ENCODE peak calls at places on chromosomes 3 and 15, in four cellular contexts. One of them, this sample, is unnamed.

GRCh38 chr3:65761431-65761830 is 277.3 kb downstream of the MAGI1 start:
- DNase-seq in H1: no peak
- DNase-seq in HepG2: no peak
- DNase-seq in K562: no peak
- DNase-seq in this sample: no peak

GRCh38 chr3:47348411-47349154 is 32.2 kb upstream of the PTPN23 start:
- DNase-seq in H1: no peak
- DNase-seq in HepG2: no peak
- DNase-seq in K562: no peak
- DNase-seq in this sample: no peak

GRCh38 chr15:32717290-32718081 is at the start of gene GREM1:
- DNase-seq in H1: no peak
- DNase-seq in HepG2: no peak
- DNase-seq in K562: no peak
- DNase-seq in this sample: no peak

GRCh38 chr15:69979269-69979668 is 118.4 kb downstream of the TLE3 start:
- DNase-seq in H1: no peak
- DNase-seq in HepG2: peak
- DNase-seq in K562: no peak
- DNase-seq in this sample: no peak

GRCh38 chr3:69095636-69096035 is 10.9 kb downstream of the ARL6IP5 start:
- DNase-seq in H1: no peak
- DNase-seq in HepG2: no peak
- DNase-seq in K562: no peak
- DNase-seq in this sample: no peak

GRCh38 chr15:84638103-84638502 is 16.0 kb downstream of the WDR73 start:
- DNase-seq in H1: no peak
- DNase-seq in HepG2: peak
- DNase-seq in K562: peak
- DNase-seq in this sample: no peak

GRCh38 chr3:146277953-146278631 is 27.2 kb upstream of the PLSCR4 start:
- DNase-seq in H1: no peak
- DNase-seq in HepG2: peak
- DNase-seq in K562: no peak
- DNase-seq in this sample: no peak

GRCh38 chr3:64176461-64176996 is 48.7 kb downstream of the PRICKLE2 start:
- DNase-seq in H1: no peak
- DNase-seq in HepG2: no peak
- DNase-seq in K562: no peak
- DNase-seq in this sample: no peak

GRCh38 chr15:75565062-75565970 is 13.8 kb downstream of the PTPN9 start:
- DNase-seq in H1: no peak
- DNase-seq in HepG2: no peak
- DNase-seq in K562: peak
- DNase-seq in this sample: no peak

GRCh38 chr15:71650603-71651002 is 159.8 kb upstream of the NR2E3 start:
- DNase-seq in H1: no peak
- DNase-seq in HepG2: no peak
- DNase-seq in K562: no peak
- DNase-seq in this sample: no peak

GRCh38 chr3:126399348-126399730 is 4.6 kb downstream of the CFAP100 start:
- DNase-seq in H1: no peak
- DNase-seq in HepG2: no peak
- DNase-seq in K562: no peak
- DNase-seq in this sample: no peak

GRCh38 chr3:187838016-187838535 is 92.8 kb upstream of the BCL6 start:
- DNase-seq in H1: no peak
- DNase-seq in HepG2: no peak
- DNase-seq in K562: no peak
- DNase-seq in this sample: no peak

GRCh38 chr15:33068531-33068990 is 126.0 kb downstream of the FMN1 start:
- DNase-seq in H1: no peak
- DNase-seq in HepG2: peak
- DNase-seq in K562: no peak
- DNase-seq in this sample: no peak

GRCh38 chr3:126567696-126568438 is 9.1 kb upstream of the C3orf22 start:
- DNase-seq in H1: no peak
- DNase-seq in HepG2: peak
- DNase-seq in K562: no peak
- DNase-seq in this sample: no peak

GRCh38 chr3:120762575-120762974 is 20.0 kb downstream of the GTF2E1 start:
- DNase-seq in H1: no peak
- DNase-seq in HepG2: no peak
- DNase-seq in K562: no peak
- DNase-seq in this sample: no peak

GRCh38 chr3:171791695-171792082 is 18.6 kb downstream of the PLD1 start:
- DNase-seq in H1: no peak
- DNase-seq in HepG2: peak
- DNase-seq in K562: no peak
- DNase-seq in this sample: no peak

GRCh38 chr3:194303749-194304148 is 47.4 kb downstream of the CPN2 start:
- DNase-seq in H1: no peak
- DNase-seq in HepG2: no peak
- DNase-seq in K562: no peak
- DNase-seq in this sample: no peak
- TF ChIP-seq FOSL1 in H1: no peak
- TF ChIP-seq FOSL1 in HepG2: no peak
- TF ChIP-seq FOSL1 in K562: no peak
- TF ChIP-seq FOSL1 in this sample: no peak

DNA sequence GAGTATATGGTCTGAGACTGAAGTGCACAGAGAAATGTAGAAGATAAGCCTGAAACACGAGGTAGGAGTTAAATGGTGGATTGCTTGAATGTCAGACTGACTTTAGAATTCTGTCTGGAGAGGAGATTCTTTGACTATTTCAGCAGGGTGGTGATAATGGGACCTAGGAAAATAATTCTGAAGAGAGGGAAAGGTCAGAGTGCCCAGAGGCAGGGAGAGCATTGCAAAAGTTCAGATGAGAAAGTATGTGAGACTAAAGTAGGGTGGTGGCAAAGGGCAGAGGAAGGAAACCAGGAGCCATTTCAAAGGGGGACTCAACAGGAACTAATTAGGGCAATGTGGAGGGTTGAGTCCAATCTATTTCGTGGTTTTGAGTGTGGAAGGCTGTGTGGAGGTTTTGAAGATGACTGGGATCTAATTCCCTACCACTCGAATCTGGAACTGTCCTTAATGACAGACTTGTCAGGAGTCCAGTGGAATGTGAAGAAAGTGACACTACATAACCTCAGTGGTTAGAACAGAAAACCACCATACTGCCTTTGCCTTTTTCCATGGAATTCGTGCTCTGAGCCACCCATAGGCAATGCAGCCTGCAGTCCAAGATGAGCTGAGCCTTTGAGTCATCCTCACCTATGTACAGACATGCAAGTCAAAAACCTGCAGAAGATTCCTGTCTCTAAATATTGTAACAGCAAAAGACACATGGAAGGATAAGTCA is 16.1 kb downstream of the CPOX start:
- DNase-seq in H1: no peak
- DNase-seq in HepG2: no peak
- DNase-seq in K562: no peak
- DNase-seq in this sample: no peak
- TF ChIP-seq FOSL1 in H1: no peak
- TF ChIP-seq FOSL1 in HepG2: no peak
- TF ChIP-seq FOSL1 in K562: no peak
- TF ChIP-seq FOSL1 in this sample: no peak

DNA sequence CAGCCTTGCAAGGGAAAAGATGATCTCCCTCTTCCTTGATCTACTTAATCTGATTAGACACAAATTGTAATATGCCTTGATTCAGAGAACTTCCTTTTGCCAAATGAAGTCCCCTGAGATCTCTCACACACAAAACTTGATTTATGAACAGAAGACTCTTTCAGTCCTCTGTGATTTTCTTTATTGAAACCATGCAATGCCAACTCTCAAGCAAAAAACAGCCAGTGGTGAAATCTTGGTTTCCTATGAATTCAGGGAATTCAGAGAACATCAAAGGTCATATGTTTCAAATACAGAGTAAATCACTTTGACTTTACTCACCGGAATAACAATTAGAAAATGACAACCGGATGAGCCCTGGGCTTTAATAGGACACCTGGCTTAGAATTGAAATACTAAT is 211.7 kb downstream of the ABHD5 start:
- DNase-seq in H1: no peak
- DNase-seq in HepG2: no peak
- DNase-seq in K562: no peak
- DNase-seq in this sample: no peak
- TF ChIP-seq FOSL1 in H1: no peak
- TF ChIP-seq FOSL1 in HepG2: no peak
- TF ChIP-seq FOSL1 in K562: no peak
- TF ChIP-seq FOSL1 in this sample: no peak

DNA sequence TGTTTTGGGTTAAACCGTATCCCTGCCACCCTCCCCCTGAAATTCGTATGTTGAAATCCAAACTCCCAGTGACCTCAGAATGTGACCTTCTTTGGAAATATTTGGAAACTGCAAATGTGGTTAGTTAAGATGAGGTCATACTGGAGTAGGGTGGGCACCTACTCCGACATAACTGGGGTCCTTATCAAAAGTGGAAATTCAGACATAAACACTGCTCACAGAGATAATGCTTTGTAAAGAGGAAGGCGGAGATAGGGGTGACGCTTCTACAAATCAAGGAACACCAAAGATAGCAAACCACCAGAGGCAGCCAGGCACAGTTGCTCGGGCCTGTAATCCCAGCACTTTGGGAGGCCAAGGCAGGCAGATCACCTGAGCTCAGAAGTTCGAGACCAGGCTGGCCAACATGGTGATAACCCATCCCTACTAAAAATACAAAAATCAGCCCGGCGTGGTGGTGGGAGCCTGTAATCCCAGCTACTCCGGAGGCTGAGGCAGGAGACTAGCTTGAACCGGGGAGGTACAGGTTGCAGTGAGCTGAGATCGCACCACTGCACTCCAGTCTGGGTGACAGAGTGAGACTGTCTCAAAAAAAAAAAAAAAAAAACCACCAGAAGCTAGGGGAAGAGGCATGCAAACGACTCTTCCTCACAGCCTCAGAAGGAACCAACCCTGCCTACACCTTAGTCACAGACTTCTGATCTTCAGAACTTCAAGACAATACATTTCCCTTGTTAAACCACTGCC is 51.1 kb upstream of the CHD2 start:
- DNase-seq in H1: no peak
- DNase-seq in HepG2: no peak
- DNase-seq in K562: peak
- DNase-seq in this sample: no peak
- TF ChIP-seq FOSL1 in H1: no peak
- TF ChIP-seq FOSL1 in HepG2: no peak
- TF ChIP-seq FOSL1 in K562: peak
- TF ChIP-seq FOSL1 in this sample: no peak

DNA sequence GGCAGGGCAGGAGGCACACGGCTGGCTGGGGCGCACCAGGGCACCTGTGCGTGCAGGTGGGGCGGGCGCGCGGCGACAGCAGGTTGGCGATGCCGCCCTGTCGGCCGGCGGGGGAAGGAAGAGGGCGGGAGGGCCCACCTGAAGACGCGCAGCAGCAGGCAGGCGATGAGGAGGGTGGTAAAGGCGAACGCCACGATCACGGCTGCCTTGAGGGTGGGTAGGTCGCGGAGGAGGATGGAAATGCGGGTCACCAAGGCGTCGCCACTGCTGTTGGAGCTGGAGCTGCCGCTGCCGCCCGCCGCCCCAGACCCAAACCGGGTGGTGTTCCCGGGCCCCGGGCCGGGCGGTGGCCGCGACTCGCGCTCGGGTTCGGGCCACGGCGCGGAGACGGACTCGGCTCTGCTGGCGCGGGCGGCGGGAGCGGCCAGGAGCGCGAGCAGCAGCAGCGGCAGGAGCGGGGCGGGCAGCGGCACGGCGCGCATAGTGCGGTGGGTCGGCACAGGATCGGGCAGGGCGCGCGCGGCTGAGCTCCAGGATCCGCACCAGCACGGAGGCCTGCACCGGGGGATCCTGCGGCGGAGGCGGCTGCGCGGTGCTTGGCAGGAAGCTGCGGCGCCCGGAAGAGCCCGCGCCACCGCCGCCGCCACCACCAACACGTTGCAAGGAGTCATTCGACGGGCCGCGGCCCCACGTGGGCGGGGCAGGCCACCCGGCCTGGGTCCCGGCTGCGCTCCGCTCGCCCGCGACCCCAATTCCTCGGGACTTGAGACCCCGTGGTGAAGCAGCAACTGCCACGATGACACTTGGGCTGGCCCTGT is at the start of gene FAM174B:
- DNase-seq in H1: no peak
- DNase-seq in HepG2: no peak
- DNase-seq in K562: no peak
- DNase-seq in this sample: no peak
- TF ChIP-seq FOSL1 in H1: no peak
- TF ChIP-seq FOSL1 in HepG2: no peak
- TF ChIP-seq FOSL1 in K562: no peak
- TF ChIP-seq FOSL1 in this sample: no peak

GRCh38 chr3:97432914-97433313 is 331.6 kb upstream of the ARL6 start:
- DNase-seq in H1: no peak
- DNase-seq in HepG2: no peak
- DNase-seq in K562: no peak
- DNase-seq in this sample: no peak
- TF ChIP-seq FOSL1 in H1: no peak
- TF ChIP-seq FOSL1 in HepG2: no peak
- TF ChIP-seq FOSL1 in K562: no peak
- TF ChIP-seq FOSL1 in this sample: no peak

GRCh38 chr3:39024497-39024896 is 27.2 kb downstream of the SCN11A start:
- DNase-seq in H1: no peak
- DNase-seq in HepG2: no peak
- DNase-seq in K562: no peak
- DNase-seq in this sample: no peak

GRCh38 chr3:39025222-39025970 is 26.3 kb downstream of the SCN11A start:
- DNase-seq in H1: no peak
- DNase-seq in HepG2: no peak
- DNase-seq in K562: no peak
- DNase-seq in this sample: no peak

GRCh38 chr3:39028466-39028865 is 23.3 kb downstream of the SCN11A start:
- DNase-seq in H1: no peak
- DNase-seq in HepG2: no peak
- DNase-seq in K562: no peak
- DNase-seq in this sample: no peak
- TF ChIP-seq FOSL1 in H1: no peak
- TF ChIP-seq FOSL1 in HepG2: no peak
- TF ChIP-seq FOSL1 in K562: no peak
- TF ChIP-seq FOSL1 in this sample: no peak

This sample was measured in HCT116.